ENCODE peak calls at places on chromosomes 6 and 20, in ten cellular contexts. B is fibroblast of mammary gland, P is neural progenitor cell, T is IMR-90, L is kidney epithelial cell, J is PC-9, H is esophagus squamous epithelium, E is ovary, W is A549, N is astrocyte. I is an unnamed sample.

GRCh38 chr20:60254901-60255411 is 296.7 kb downstream of the CDH26 start:
- DNase-seq in B (peak; percentile 93), P (peak; percentile 23), T (peak; percentile 73), L (no peak), J (no peak), H (no peak), E (no peak), W (no peak), N (peak; percentile 40), I (peak; percentile 19)

GRCh38 chr6:137001287-137001976 is 43.3 kb downstream of the IL20RA start:
- DNase-seq in B (no peak), P (peak; percentile 20), T (no peak), L (peak; percentile 39), J (peak; percentile 22), H (no peak), E (no peak), W (peak; percentile 53), N (peak; percentile 15), I (peak; percentile 83)

GRCh38 chr6:1610497-1611321 is 994 bp downstream of the FOXC1 start:
- DNase-seq in B (no peak), P (peak; percentile 33), T (peak; percentile 29), L (no peak), J (peak; percentile 32), H (no peak), E (no peak), W (peak; percentile 52), N (peak; percentile 32), I (peak; percentile 48)

GRCh38 chr6:169975286-169975685 is 223.9 kb downstream of the ERMARD start:
- DNase-seq in B (no peak), P (no peak), T (no peak), L (no peak), J (no peak), H (no peak), E (no peak), W (no peak), N (no peak), I (no peak)

GRCh38 chr20:11902264-11902663 is 15.4 kb upstream of the BTBD3 start:
- DNase-seq in B (peak; percentile 84), P (no peak), T (peak; percentile 82), L (no peak), J (no peak), H (no peak), E (no peak), W (peak; percentile 14), N (peak; percentile 83), I (peak; percentile 42)

GRCh38 chr6:165987483-165988305 is 180.0 kb downstream of the TBXT start:
- DNase-seq in B (peak; percentile 87), P (peak; percentile 85), T (peak; percentile 98), L (peak; percentile 32), J (no peak), H (no peak), E (peak; percentile 94), W (peak; percentile 99), N (peak; percentile 86), I (peak; percentile 7)

GRCh38 chr6:44489912-44490604 is 102.6 kb downstream of the CDC5L start:
- DNase-seq in B (peak; percentile 98), P (no peak), T (peak; percentile 99), L (peak; percentile 95), J (peak; percentile 47), H (no peak), E (peak; percentile 38), W (peak; percentile 64), N (peak; percentile 99), I (peak; percentile 96)

GRCh38 chr20:60055740-60056139 is 97.5 kb downstream of the CDH26 start:
- DNase-seq in B (peak; percentile 25), P (no peak), T (no peak), L (no peak), J (no peak), H (no peak), E (no peak), W (no peak), N (no peak), I (peak; percentile 67)

GRCh38 chr6:101462576-101462975 is 69.1 kb downstream of the GRIK2 start:
- DNase-seq in B (peak; percentile 63), P (no peak), T (peak; percentile 63), L (no peak), J (no peak), H (no peak), E (no peak), W (no peak), N (peak; percentile 3), I (no peak)

GRCh38 chr20:8798505-8798904 is 270.4 kb upstream of the PLCB4 start:
- DNase-seq in B (peak; percentile 76), P (no peak), T (no peak), L (no peak), J (no peak), H (no peak), E (no peak), W (no peak), N (peak; percentile 30), I (no peak)

GRCh38 chr20:62716198-62716940 is 7.7 kb downstream of the NTSR1 start:
- DNase-seq in B (peak; percentile 48), P (no peak), T (peak; percentile 32), L (no peak), J (no peak), H (no peak), E (no peak), W (no peak), N (no peak), I (no peak)

GRCh38 chr6:100823041-100823440 is 58.1 kb downstream of the ASCC3 start:
- DNase-seq in B (no peak), P (no peak), T (no peak), L (no peak), J (no peak), H (no peak), E (no peak), W (no peak), N (no peak), I (no peak)

GRCh38 chr6:15344186-15344506 is 98.3 kb downstream of the JARID2 start:
- DNase-seq in B (no peak), P (no peak), T (no peak), L (no peak), J (no peak), H (no peak), E (no peak), W (no peak), N (no peak), I (no peak)

GRCh38 chr6:15344831-15345230 is 99.0 kb downstream of the JARID2 start:
- DNase-seq in B (no peak), P (no peak), T (no peak), L (no peak), J (no peak), H (no peak), E (no peak), W (no peak), N (no peak), I (no peak)

GRCh38 chr6:15342114-15342513 is 96.2 kb downstream of the JARID2 start:
- DNase-seq in B (no peak), P (peak; percentile 36), T (no peak), L (no peak), J (no peak), H (no peak), E (no peak), W (no peak), N (no peak), I (no peak)

GRCh38 chr6:15341311-15341710 is 95.4 kb downstream of the JARID2 start:
- DNase-seq in B (no peak), P (no peak), T (no peak), L (no peak), J (no peak), H (no peak), E (no peak), W (peak; percentile 35), N (no peak), I (peak; percentile 60)

GRCh38 chr6:15343490-15344185 is 97.8 kb downstream of the JARID2 start:
- DNase-seq in B (no peak), P (no peak), T (no peak), L (no peak), J (no peak), H (no peak), E (no peak), W (no peak), N (no peak), I (no peak)
- H3K4me3 ChIP-seq in B (no peak overlapping the region), P (no peak overlapping the region), T (no peak overlapping the region), L (no peak overlapping the region), J (no peak overlapping the region), H (no peak overlapping the region), E (no peak overlapping the region), W (no peak overlapping the region), N (no peak overlapping the region), I (no peak overlapping the region)

DNA sequence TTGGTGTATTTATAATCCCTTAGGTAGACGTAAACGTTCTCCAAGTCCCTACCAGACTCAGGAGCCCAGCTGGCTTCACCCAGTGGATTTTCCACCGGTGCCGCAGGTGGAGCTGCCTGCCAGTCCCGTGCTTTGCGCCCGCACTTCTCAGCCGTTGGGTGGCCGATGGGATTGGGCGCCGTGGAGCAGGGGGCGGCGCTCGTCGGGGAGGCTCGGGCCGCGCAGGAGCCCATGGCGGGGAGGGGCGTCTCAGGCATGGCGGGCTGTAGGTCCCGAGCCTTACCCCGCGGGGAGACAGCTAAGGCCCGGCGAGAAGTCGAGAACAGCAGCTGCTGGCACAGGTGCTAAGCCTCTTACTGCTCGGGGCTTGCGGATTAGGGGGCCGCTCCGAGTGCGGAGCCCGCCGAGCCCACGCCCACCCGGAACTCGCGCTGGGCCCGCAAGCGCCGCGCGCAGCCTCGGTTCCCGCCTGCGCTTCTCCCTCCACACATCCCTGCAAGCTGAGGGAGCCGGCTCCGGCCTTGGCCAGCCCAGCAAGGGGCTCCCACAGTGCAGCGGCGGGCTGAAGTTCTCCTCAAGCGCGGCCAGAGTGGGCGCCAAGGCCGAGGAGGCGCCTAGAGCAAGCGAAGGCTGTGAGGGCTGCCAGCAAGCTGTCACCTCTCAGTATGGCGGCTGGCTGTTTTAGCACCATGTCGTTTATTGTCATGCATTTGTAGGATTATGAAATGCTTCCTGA is 57.3 kb downstream of the TRIM27 start:
- DNase-seq in B (peak; percentile 23), P (peak; percentile 83), T (peak; percentile 29), L (no peak), J (peak; percentile 65), H (no peak), E (peak; percentile 53), W (peak; percentile 86), N (peak; percentile 34), I (peak; percentile 69)
- TF ChIP-seq CTCF in B (no peak), P (no peak), T (no peak), L (no peak), J (no peak), H (no peak), E (no peak), W (no peak), N (no peak), I (no peak)

GRCh38 chr6:6004147-6004995 is 2.4 kb downstream of the NRN1 start:
- DNase-seq in B (peak; percentile 41), P (peak; percentile 67), T (no peak), L (no peak), J (no peak), H (no peak), E (no peak), W (no peak), N (no peak), I (no peak)
- H3K4me3 ChIP-seq in B (peak overlapping the region; percentile 68), P (peak overlapping the region; percentile 55), T (no peak overlapping the region), L (peak overlapping the region; percentile 28), J (no peak overlapping the region), H (peak overlapping the region; percentile 45), E (peak overlapping the region; percentile 27), W (peak overlapping the region; percentile 39), N (no peak overlapping the region), I (no peak overlapping the region)

DNA sequence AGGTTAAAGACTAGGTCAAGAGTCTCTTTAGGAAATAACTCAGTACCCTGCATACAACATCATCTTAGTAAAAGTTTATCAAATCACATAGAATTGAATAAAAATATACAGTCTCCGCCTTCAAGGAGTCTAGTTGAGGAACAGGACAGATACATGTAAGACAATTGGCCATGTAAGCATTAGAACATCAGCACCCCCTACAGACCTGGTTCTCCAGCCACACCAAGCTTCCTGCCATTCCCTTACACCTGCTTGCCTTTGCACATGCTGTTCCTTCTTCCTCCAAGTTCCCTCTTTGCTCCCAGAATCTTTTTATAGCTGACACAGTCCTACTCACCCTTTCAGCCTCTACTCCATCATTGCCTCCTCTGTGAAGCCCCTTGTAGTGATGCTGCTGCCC is 187.8 kb upstream of the LRFN2 start:
- DNase-seq in B (no peak), P (no peak), T (no peak), L (no peak), J (no peak), H (no peak), E (no peak), W (peak; percentile 5), N (no peak), I (no peak)
- TF ChIP-seq CTCF in B (no peak), P (peak; percentile 16), T (no peak), L (no peak), J (no peak), H (no peak), E (no peak), W (no peak), N (no peak), I (no peak)

I was measured in epithelial cell of esophagus.